ENCODE peak calls at places on chromosomes 13 and 19, in five cellular contexts. D, H, F, B and Y are unnamed samples.

GRCh38 chr19:4083677-4084546 is 17.2 kb upstream of the ZBTB7A start:
- DNase-seq in B (no peak), H (peak; percentile 84), D (no peak), F (no peak), Y (no peak)

GRCh38 chr19:7925171-7925837 is 631 bp downstream of the CTXN1 start:
- DNase-seq in D (peak; percentile 47), F (peak; percentile 58), B (no peak), H (peak; percentile 89), Y (peak; percentile 70)

GRCh38 chr13:41581884-41582547 is 124.7 kb downstream of the RGCC start:
- DNase-seq in D (no peak), F (no peak), B (no peak), H (no peak), Y (no peak)

GRCh38 chr13:33312150-33312908 is 26.8 kb upstream of the STARD13 start:
- DNase-seq in D (no peak), F (no peak), B (no peak), H (no peak), Y (no peak)

GRCh38 chr19:53977991-53978731 is 13.3 kb upstream of the CACNG6 start:
- DNase-seq in B (peak; percentile 92), F (no peak), H (no peak), D (peak; percentile 65), Y (peak; percentile 11)

GRCh38 chr19:8148410-8149231 is 771 bp downstream of the FBN3 start:
- DNase-seq in H (no peak), F (no peak), D (no peak), B (no peak), Y (no peak)

GRCh38 chr13:113058129-113058987 is 47.2 kb upstream of the F7 start:
- DNase-seq in D (no peak), B (no peak), H (no peak), F (no peak), Y (no peak)

GRCh38 chr13:41914552-41914951 is 46.4 kb downstream of the VWA8 start:
- DNase-seq in F (no peak), B (no peak), H (no peak), D (no peak), Y (no peak)

GRCh38 chr13:59898066-59898465 is 265.7 kb downstream of the DIAPH3 start:
- DNase-seq in F (no peak), H (no peak), D (no peak), B (no peak), Y (no peak)

GRCh38 chr13:49933511-49933910 is 2.6 kb downstream of the SPRYD7 start:
- DNase-seq in F (no peak), H (no peak), B (no peak), D (no peak), Y (no peak)

GRCh38 chr13:37175996-37176395 is 70.5 kb upstream of the CSNK1A1L start:
- DNase-seq in B (peak; percentile 55), D (no peak), F (no peak), H (no peak), Y (no peak)

GRCh38 chr13:112182831-112183543 is 116.0 kb downstream of the SOX1 start:
- DNase-seq in F (no peak), D (no peak), B (no peak), H (no peak), Y (no peak)

GRCh38 chr19:58196911-58197616 is 14.2 kb downstream of the ZNF274 start:
- DNase-seq in D (no peak), B (no peak), F (no peak), H (no peak), Y (no peak)